ENCODE peak calls at places on chromosomes 4 and X, in six cellular contexts. One of them, this sample, is unnamed.
A peak's percentile ranks its signal among the peaks of the same experiment; 100 is the strongest.

GRCh38 chrX:119118780-119119395 is 8.7 kb downstream of the KIAA1210 start:
- DNase-seq in H1: peak; percentile 59
- DNase-seq in K562: peak; percentile 53
- DNase-seq in HepG2: peak; percentile 17
- DNase-seq in GM12892: peak; percentile 33
- DNase-seq in GM12878: no peak
- DNase-seq in this sample: peak; percentile 37

GRCh38 chrX:84188320-84188834 is 378 bp upstream of the RPS6KA6 start:
- DNase-seq in GM12892: peak; percentile 15
- DNase-seq in GM12878: no peak
- DNase-seq in HepG2: no peak
- DNase-seq in H1: peak; percentile 53
- DNase-seq in K562: no peak
- DNase-seq in this sample: peak; percentile 0

GRCh38 chrX:3960952-3961351 is 247.5 kb upstream of the PRKX start:
- DNase-seq in H1: no peak
- DNase-seq in GM12892: no peak
- DNase-seq in K562: no peak
- DNase-seq in HepG2: no peak
- DNase-seq in GM12878: no peak
- DNase-seq in this sample: no peak

GRCh38 chr4:174218127-174218790 is 65.2 kb downstream of the FBXO8 start:
- DNase-seq in K562: no peak
- DNase-seq in H1: peak; percentile 53
- DNase-seq in GM12892: no peak
- DNase-seq in GM12878: no peak
- DNase-seq in HepG2: no peak
- DNase-seq in this sample: no peak

GRCh38 chr4:158208931-158209640 is 1.2 kb upstream of the TMEM144 start:
- DNase-seq in K562: peak; percentile 31
- DNase-seq in GM12892: no peak
- DNase-seq in HepG2: no peak
- DNase-seq in GM12878: no peak
- DNase-seq in H1: no peak
- DNase-seq in this sample: no peak

GRCh38 chr4:169183581-169183980 is 87.2 kb downstream of the SH3RF1 start:
- DNase-seq in HepG2: no peak
- DNase-seq in GM12878: no peak
- DNase-seq in K562: no peak
- DNase-seq in H1: no peak
- DNase-seq in GM12892: no peak
- DNase-seq in this sample: no peak

GRCh38 chr4:185395255-185395955 is at the start of gene LRP2BP:
- DNase-seq in GM12892: no peak
- DNase-seq in K562: no peak
- DNase-seq in GM12878: peak; percentile 48
- DNase-seq in HepG2: peak; percentile 59
- DNase-seq in H1: no peak
- DNase-seq in this sample: no peak

GRCh38 chr4:17347445-17347844 is 164.4 kb downstream of the QDPR start:
- DNase-seq in HepG2: peak; percentile 39
- DNase-seq in GM12892: no peak
- DNase-seq in H1: peak; percentile 55
- DNase-seq in GM12878: no peak
- DNase-seq in K562: peak; percentile 46
- DNase-seq in this sample: peak; percentile 7

GRCh38 chr4:165464813-165465381 is 86.1 kb downstream of the CPE start:
- DNase-seq in GM12878: no peak
- DNase-seq in HepG2: peak; percentile 18
- DNase-seq in K562: peak; percentile 62
- DNase-seq in GM12892: no peak
- DNase-seq in H1: no peak
- DNase-seq in this sample: no peak

GRCh38 chr4:144817081-144817480 is 171.1 kb downstream of the HHIP start:
- DNase-seq in GM12892: no peak
- DNase-seq in GM12878: no peak
- DNase-seq in H1: no peak
- DNase-seq in K562: no peak
- DNase-seq in HepG2: no peak
- DNase-seq in this sample: no peak

GRCh38 chrX:99549381-99549780 is 860.7 kb downstream of the PCDH19 start:
- DNase-seq in K562: no peak
- DNase-seq in GM12878: no peak
- DNase-seq in GM12892: no peak
- DNase-seq in H1: no peak
- DNase-seq in HepG2: no peak
- DNase-seq in this sample: no peak

GRCh38 chrX:71143508-71143907 is 1.1 kb upstream of the NLGN3 start:
- DNase-seq in HepG2: no peak
- DNase-seq in K562: no peak
- DNase-seq in H1: no peak
- DNase-seq in GM12878: no peak
- DNase-seq in GM12892: no peak
- DNase-seq in this sample: no peak

GRCh38 chrX:22652596-22652995 is 347.2 kb upstream of the DDX53 start:
- DNase-seq in H1: peak; percentile 43
- DNase-seq in K562: no peak
- DNase-seq in HepG2: peak; percentile 8
- DNase-seq in GM12878: no peak
- DNase-seq in GM12892: no peak
- DNase-seq in this sample: no peak

GRCh38 chr4:20711335-20711734 is 11.1 kb downstream of the PACRGL start:
- DNase-seq in K562: no peak
- DNase-seq in HepG2: no peak
- DNase-seq in GM12892: no peak
- DNase-seq in H1: no peak
- DNase-seq in GM12878: no peak
- DNase-seq in this sample: no peak

GRCh38 chr4:74188912-74189311 is 31.0 kb downstream of the MTHFD2L start:
- DNase-seq in GM12878: no peak
- DNase-seq in K562: no peak
- DNase-seq in HepG2: no peak
- DNase-seq in GM12892: no peak
- DNase-seq in H1: no peak
- DNase-seq in this sample: no peak

GRCh38 chr4:164700471-164700870 is 53.5 kb upstream of the SMIM31 start:
- DNase-seq in H1: peak; percentile 81
- DNase-seq in GM12878: no peak
- DNase-seq in GM12892: no peak
- DNase-seq in K562: peak; percentile 44
- DNase-seq in HepG2: peak; percentile 28
- DNase-seq in this sample: no peak

GRCh38 chr4:62260256-62260655 is 1060.1 kb downstream of the ADGRL3 start:
- DNase-seq in H1: no peak
- DNase-seq in GM12892: no peak
- DNase-seq in GM12878: no peak
- DNase-seq in HepG2: no peak
- DNase-seq in K562: no peak
- DNase-seq in this sample: no peak

GRCh38 chr4:78722320-78722719 is 53.8 kb upstream of the BMP2K start:
- DNase-seq in GM12892: no peak
- DNase-seq in GM12878: no peak
- DNase-seq in K562: no peak
- DNase-seq in HepG2: no peak
- DNase-seq in H1: no peak
- DNase-seq in this sample: no peak

GRCh38 chrX:9897761-9898161 is 69.4 kb upstream of the CLDN34 start:
- DNase-seq in K562: no peak
- DNase-seq in GM12878: no peak
- DNase-seq in H1: no peak
- DNase-seq in GM12892: no peak
- DNase-seq in HepG2: no peak
- DNase-seq in this sample: no peak

GRCh38 chrX:11531226-11531625 is 134.5 kb downstream of the ARHGAP6 start:
- DNase-seq in GM12892: no peak
- DNase-seq in HepG2: no peak
- DNase-seq in H1: no peak
- DNase-seq in K562: peak; percentile 44
- DNase-seq in GM12878: no peak
- DNase-seq in this sample: no peak

DNA sequence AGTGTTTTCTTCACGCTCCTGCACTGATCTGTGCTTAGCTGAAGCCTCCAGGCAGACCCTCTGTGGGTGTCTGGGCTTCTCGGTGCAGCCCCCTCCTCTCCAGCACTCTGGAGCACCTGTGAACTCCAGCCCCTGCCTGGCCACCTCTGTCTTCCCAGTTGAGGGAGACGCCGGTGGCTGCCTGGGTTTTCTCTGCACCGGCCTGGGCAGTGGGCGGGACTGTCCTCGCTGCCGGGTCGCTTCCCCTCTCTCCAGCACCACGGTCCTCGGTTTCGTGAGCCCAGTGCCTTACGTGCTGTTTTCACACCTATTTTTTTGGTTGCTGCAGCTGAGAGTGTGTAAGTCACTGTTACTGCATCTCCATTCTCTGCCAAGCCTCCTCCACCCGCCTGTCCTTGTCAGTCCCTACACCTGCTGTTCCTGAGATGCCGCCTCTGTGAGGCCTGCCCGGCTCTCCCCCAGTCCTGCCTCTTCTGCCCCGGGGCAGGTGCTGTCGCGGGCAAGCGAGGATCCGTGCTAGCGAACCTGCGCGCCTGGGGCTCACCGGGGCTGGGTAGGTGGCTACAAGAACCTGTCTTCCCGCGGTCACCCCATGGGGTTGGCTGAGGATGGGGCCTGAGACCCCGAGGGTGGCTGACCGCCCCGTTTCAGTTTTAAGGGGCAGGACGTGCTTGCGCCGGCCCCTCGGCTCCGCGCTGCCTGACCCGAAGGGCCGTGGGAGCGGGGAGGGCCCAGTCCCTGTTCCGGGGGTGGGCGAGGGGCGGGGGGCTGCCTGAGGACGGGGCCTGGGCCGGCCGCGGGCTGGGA is 2.4 kb upstream of the FGFRL1 start:
- DNase-seq in H1: no peak
- DNase-seq in GM12878: no peak
- DNase-seq in K562: no peak
- DNase-seq in HepG2: no peak
- DNase-seq in GM12892: no peak
- DNase-seq in this sample: no peak
- TF ChIP-seq TAF1 in H1: no peak
- TF ChIP-seq TAF1 in GM12878: no peak
- TF ChIP-seq TAF1 in K562: no peak
- TF ChIP-seq TAF1 in HepG2: no peak
- TF ChIP-seq TAF1 in GM12892: no peak
- TF ChIP-seq TAF1 in this sample: no peak

GRCh38 chr4:10490996-10491395 is 33.8 kb upstream of the ZNF518B start:
- DNase-seq in H1: no peak
- DNase-seq in HepG2: no peak
- DNase-seq in K562: no peak
- DNase-seq in GM12892: no peak
- DNase-seq in GM12878: no peak
- DNase-seq in this sample: no peak

GRCh38 chr4:10491420-10491819 is 34.2 kb upstream of the ZNF518B start:
- DNase-seq in GM12892: no peak
- DNase-seq in H1: no peak
- DNase-seq in GM12878: no peak
- DNase-seq in HepG2: no peak
- DNase-seq in K562: no peak
- DNase-seq in this sample: no peak

GRCh38 chr4:10492486-10492885 is 35.3 kb upstream of the ZNF518B start:
- DNase-seq in K562: no peak
- DNase-seq in GM12878: no peak
- DNase-seq in HepG2: no peak
- DNase-seq in GM12892: no peak
- DNase-seq in H1: no peak
- DNase-seq in this sample: no peak

GRCh38 chr4:10496200-10496599 is 39.0 kb upstream of the ZNF518B start:
- DNase-seq in GM12892: no peak
- DNase-seq in K562: no peak
- DNase-seq in HepG2: no peak
- DNase-seq in H1: no peak
- DNase-seq in GM12878: no peak
- DNase-seq in this sample: no peak

DNA sequence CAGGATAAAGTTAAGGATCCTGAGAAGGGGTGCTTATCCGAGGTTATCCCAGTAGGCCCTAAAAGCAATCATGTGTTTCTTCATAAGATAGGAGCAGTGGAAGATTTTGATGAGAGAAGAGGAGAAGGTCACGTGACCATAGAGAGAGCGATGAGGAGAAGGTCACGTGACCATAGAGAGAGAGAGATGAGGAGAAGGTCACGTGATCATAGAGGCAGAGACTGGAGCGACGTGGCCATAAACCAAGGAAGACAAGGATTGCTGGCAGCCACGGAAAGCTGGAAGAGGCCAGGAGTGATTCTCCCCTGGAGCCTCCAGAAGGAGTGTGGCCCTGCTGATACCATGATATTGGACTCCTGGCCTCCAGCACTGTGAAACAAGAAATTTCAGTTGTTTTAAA is 38.4 kb upstream of the ZNF518B start:
- DNase-seq in K562: peak; percentile 11
- DNase-seq in GM12878: no peak
- DNase-seq in HepG2: no peak
- DNase-seq in GM12892: no peak
- DNase-seq in H1: no peak
- DNase-seq in this sample: no peak
- TF ChIP-seq POLR2A in K562: no peak
- TF ChIP-seq POLR2A in GM12878: no peak
- TF ChIP-seq POLR2A in HepG2: no peak
- TF ChIP-seq POLR2A in GM12892: no peak
- TF ChIP-seq POLR2A in H1: no peak
- TF ChIP-seq POLR2A in this sample: no peak

DNA sequence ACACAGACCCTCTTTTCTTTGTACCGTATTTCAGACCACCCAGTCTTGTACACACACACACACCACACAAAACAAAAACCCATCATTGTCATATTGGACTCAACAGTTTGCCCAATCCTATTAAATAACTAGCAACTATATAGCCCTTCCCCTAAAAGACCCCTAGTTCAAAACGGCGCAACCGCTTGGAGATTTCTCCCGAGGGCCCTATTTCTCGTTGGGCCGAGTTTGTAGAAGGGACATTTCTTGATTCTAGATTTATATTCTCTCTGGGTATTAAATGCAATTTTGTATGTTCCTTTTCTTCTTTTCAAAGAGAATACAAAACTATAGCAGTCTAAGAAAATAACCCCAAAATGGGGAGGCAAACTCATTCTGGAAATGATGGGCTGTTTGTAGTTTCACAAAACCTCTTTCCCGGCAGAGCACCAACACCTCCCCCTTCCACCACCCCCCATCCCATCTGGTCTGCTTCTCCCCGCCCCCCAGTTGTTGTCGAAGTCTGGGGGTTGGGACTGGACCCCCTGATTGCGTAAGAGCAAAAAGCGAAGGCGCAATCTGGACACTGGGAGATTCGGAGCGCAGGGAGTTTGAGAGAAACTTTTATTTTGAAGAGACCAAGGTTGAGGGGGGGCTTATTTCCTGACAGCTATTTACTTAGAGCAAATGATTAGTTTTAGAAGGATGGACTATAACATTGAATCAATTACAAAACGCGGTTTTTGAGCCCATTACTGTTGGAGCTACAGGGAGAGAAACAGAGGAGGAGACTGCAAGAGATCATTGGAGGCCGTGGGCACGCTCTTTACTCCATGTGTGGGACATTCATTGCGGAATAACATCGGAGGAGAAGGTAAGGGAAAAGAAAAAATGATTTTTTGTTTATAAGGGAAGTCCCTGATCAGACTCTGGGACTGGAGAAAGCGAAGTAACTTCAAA is at the start of gene PDGFRA:
- DNase-seq in GM12878: no peak
- DNase-seq in H1: peak; percentile 52
- DNase-seq in HepG2: no peak
- DNase-seq in K562: no peak
- DNase-seq in GM12892: no peak
- DNase-seq in this sample: no peak
- TF ChIP-seq POLR2AphosphoS5 in GM12878: no peak
- TF ChIP-seq POLR2AphosphoS5 in H1: no peak
- TF ChIP-seq POLR2AphosphoS5 in HepG2: no peak
- TF ChIP-seq POLR2AphosphoS5 in K562: no peak
- TF ChIP-seq POLR2AphosphoS5 in GM12892: no peak
- TF ChIP-seq POLR2AphosphoS5 in this sample: no peak

GRCh38 chr4:13294961-13295605 is 189.1 kb downstream of the RAB28 start:
- DNase-seq in GM12878: no peak
- DNase-seq in K562: no peak
- DNase-seq in GM12892: no peak
- DNase-seq in HepG2: peak; percentile 79
- DNase-seq in H1: no peak
- DNase-seq in this sample: no peak
- TF ChIP-seq TAF1 in GM12878: no peak
- TF ChIP-seq TAF1 in K562: no peak
- TF ChIP-seq TAF1 in GM12892: no peak
- TF ChIP-seq TAF1 in HepG2: no peak
- TF ChIP-seq TAF1 in H1: no peak
- TF ChIP-seq TAF1 in this sample: no peak